ENCODE peak calls at places on chromosomes 1 and 21, in six cellular contexts. One of them, this sample, is unnamed.

GRCh38 chr1:203742446-203742845 is 22.5 kb upstream of the LAX1 start:
- DNase-seq in IMR-90: peak
- DNase-seq in hepatocyte: no peak
- DNase-seq in heart left ventricle: no peak
- DNase-seq in colonic mucosa: no peak
- DNase-seq in left lung: no peak
- DNase-seq in this sample: no peak

GRCh38 chr1:228378453-228379164 is 28.0 kb downstream of the TRIM11 start:
- DNase-seq in left lung: peak
- DNase-seq in heart left ventricle: peak
- DNase-seq in IMR-90: peak
- DNase-seq in colonic mucosa: peak
- DNase-seq in hepatocyte: peak
- DNase-seq in this sample: peak

GRCh38 chr1:232610187-232610901 is 19.6 kb downstream of the SIPA1L2 start:
- DNase-seq in IMR-90: no peak
- DNase-seq in heart left ventricle: no peak
- DNase-seq in colonic mucosa: no peak
- DNase-seq in hepatocyte: no peak
- DNase-seq in left lung: no peak
- DNase-seq in this sample: no peak

GRCh38 chr1:50859657-50860056 is 100.4 kb downstream of the FAF1 start:
- DNase-seq in colonic mucosa: no peak
- DNase-seq in hepatocyte: no peak
- DNase-seq in heart left ventricle: no peak
- DNase-seq in IMR-90: no peak
- DNase-seq in left lung: no peak
- DNase-seq in this sample: no peak

GRCh38 chr1:230629511-230629910 is 12.8 kb upstream of the COG2 start:
- DNase-seq in left lung: no peak
- DNase-seq in heart left ventricle: no peak
- DNase-seq in colonic mucosa: no peak
- DNase-seq in IMR-90: no peak
- DNase-seq in hepatocyte: no peak
- DNase-seq in this sample: no peak

GRCh38 chr1:153288634-153289275 is 24.0 kb downstream of the PGLYRP3 start:
- DNase-seq in heart left ventricle: no peak
- DNase-seq in colonic mucosa: peak
- DNase-seq in hepatocyte: no peak
- DNase-seq in left lung: no peak
- DNase-seq in IMR-90: no peak
- DNase-seq in this sample: no peak

GRCh38 chr21:35528109-35529042 is 479.3 kb upstream of the RUNX1 start:
- DNase-seq in colonic mucosa: peak
- DNase-seq in hepatocyte: no peak
- DNase-seq in IMR-90: peak
- DNase-seq in heart left ventricle: peak
- DNase-seq in left lung: peak
- DNase-seq in this sample: peak

GRCh38 chr21:45260191-45260795 is 27.4 kb downstream of the POFUT2 start:
- DNase-seq in left lung: no peak
- DNase-seq in IMR-90: no peak
- DNase-seq in heart left ventricle: no peak
- DNase-seq in hepatocyte: no peak
- DNase-seq in colonic mucosa: no peak
- DNase-seq in this sample: no peak

GRCh38 chr1:202852163-202852904 is 36.6 kb downstream of the RABIF start:
- DNase-seq in heart left ventricle: peak
- DNase-seq in IMR-90: peak
- DNase-seq in hepatocyte: peak
- DNase-seq in left lung: no peak
- DNase-seq in colonic mucosa: peak
- DNase-seq in this sample: no peak

GRCh38 chr1:161185282-161185682 is 8.0 kb upstream of the B4GALT3 start:
- DNase-seq in colonic mucosa: peak
- DNase-seq in IMR-90: peak
- DNase-seq in heart left ventricle: peak
- DNase-seq in left lung: peak
- DNase-seq in hepatocyte: no peak
- DNase-seq in this sample: peak

GRCh38 chr21:26389971-26390641 is 183.0 kb downstream of the CYYR1 start:
- DNase-seq in colonic mucosa: no peak
- DNase-seq in hepatocyte: no peak
- DNase-seq in heart left ventricle: no peak
- DNase-seq in IMR-90: peak
- DNase-seq in left lung: no peak
- DNase-seq in this sample: no peak

GRCh38 chr1:182107218-182107617 is 45.7 kb upstream of the ZNF648 start:
- DNase-seq in hepatocyte: no peak
- DNase-seq in IMR-90: no peak
- DNase-seq in colonic mucosa: no peak
- DNase-seq in left lung: no peak
- DNase-seq in heart left ventricle: no peak
- DNase-seq in this sample: no peak

GRCh38 chr1:75796376-75797272 is at the start of gene MSH4:
- DNase-seq in left lung: no peak
- DNase-seq in hepatocyte: no peak
- DNase-seq in heart left ventricle: no peak
- DNase-seq in colonic mucosa: no peak
- DNase-seq in IMR-90: no peak
- DNase-seq in this sample: no peak

GRCh38 chr1:42674214-42674613 is 8.0 kb upstream of the YBX1 start:
- DNase-seq in IMR-90: no peak
- DNase-seq in colonic mucosa: no peak
- DNase-seq in heart left ventricle: no peak
- DNase-seq in hepatocyte: no peak
- DNase-seq in left lung: no peak
- DNase-seq in this sample: no peak

GRCh38 chr1:41161851-41162250 is 80.3 kb downstream of the SCMH1 start:
- DNase-seq in heart left ventricle: no peak
- DNase-seq in left lung: no peak
- DNase-seq in IMR-90: no peak
- DNase-seq in colonic mucosa: no peak
- DNase-seq in hepatocyte: no peak
- DNase-seq in this sample: no peak
- TF ChIP-seq CTCF in heart left ventricle: no peak
- TF ChIP-seq CTCF in left lung: no peak
- TF ChIP-seq CTCF in IMR-90: no peak
- TF ChIP-seq CTCF in colonic mucosa: no peak
- TF ChIP-seq CTCF in hepatocyte: no peak
- TF ChIP-seq CTCF in this sample: no peak

DNA sequence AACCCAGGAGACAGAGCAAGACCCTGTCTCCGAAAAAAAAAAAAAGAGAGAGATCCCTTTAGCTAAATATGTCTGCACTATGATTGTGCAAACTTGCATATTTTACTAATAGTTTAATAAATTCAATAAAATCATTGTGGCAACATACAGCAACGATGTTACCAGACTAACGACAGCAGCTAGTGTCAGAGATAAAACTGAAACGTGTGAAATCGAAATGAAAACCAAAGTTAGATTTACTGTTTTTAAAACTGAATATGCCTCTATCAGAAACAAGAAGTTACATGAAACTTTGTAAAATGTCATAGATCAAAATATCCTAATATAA is 54.9 kb downstream of the CD2 start:
- DNase-seq in hepatocyte: no peak
- DNase-seq in IMR-90: no peak
- DNase-seq in colonic mucosa: no peak
- DNase-seq in heart left ventricle: no peak
- DNase-seq in left lung: no peak
- DNase-seq in this sample: no peak
- H3K27ac ChIP-seq in hepatocyte: no peak
- H3K27ac ChIP-seq in IMR-90: no peak
- H3K27ac ChIP-seq in colonic mucosa: peak
- H3K27ac ChIP-seq in heart left ventricle: no peak
- H3K27ac ChIP-seq in left lung: no peak
- H3K27ac ChIP-seq in this sample: peak

GRCh38 chr1:223059526-223059925 is 83.5 kb downstream of the TLR5 start:
- DNase-seq in IMR-90: no peak
- DNase-seq in left lung: no peak
- DNase-seq in heart left ventricle: no peak
- DNase-seq in hepatocyte: no peak
- DNase-seq in colonic mucosa: no peak
- DNase-seq in this sample: no peak
- TF ChIP-seq CTCF in IMR-90: no peak
- TF ChIP-seq CTCF in left lung: no peak
- TF ChIP-seq CTCF in heart left ventricle: no peak
- TF ChIP-seq CTCF in hepatocyte: no peak
- TF ChIP-seq CTCF in colonic mucosa: no peak
- TF ChIP-seq CTCF in this sample: no peak

GRCh38 chr1:27412502-27412901 is 20.1 kb downstream of the GPR3 start:
- DNase-seq in colonic mucosa: no peak
- DNase-seq in hepatocyte: no peak
- DNase-seq in IMR-90: no peak
- DNase-seq in heart left ventricle: no peak
- DNase-seq in left lung: no peak
- DNase-seq in this sample: no peak
- H3K27ac ChIP-seq in colonic mucosa: no peak
- H3K27ac ChIP-seq in hepatocyte: no peak
- H3K27ac ChIP-seq in IMR-90: no peak
- H3K27ac ChIP-seq in heart left ventricle: no peak
- H3K27ac ChIP-seq in left lung: no peak
- H3K27ac ChIP-seq in this sample: no peak

GRCh38 chr1:83596331-83596730 is 402.6 kb downstream of the TTLL7 start:
- DNase-seq in left lung: no peak
- DNase-seq in colonic mucosa: no peak
- DNase-seq in IMR-90: no peak
- DNase-seq in hepatocyte: no peak
- DNase-seq in heart left ventricle: no peak
- DNase-seq in this sample: no peak

GRCh38 chr1:83588140-83588539 is 410.8 kb downstream of the TTLL7 start:
- DNase-seq in heart left ventricle: no peak
- DNase-seq in hepatocyte: no peak
- DNase-seq in left lung: no peak
- DNase-seq in colonic mucosa: no peak
- DNase-seq in IMR-90: no peak
- DNase-seq in this sample: no peak

GRCh38 chr1:83593073-83593472 is 405.9 kb downstream of the TTLL7 start:
- DNase-seq in heart left ventricle: no peak
- DNase-seq in IMR-90: no peak
- DNase-seq in hepatocyte: no peak
- DNase-seq in left lung: no peak
- DNase-seq in colonic mucosa: no peak
- DNase-seq in this sample: no peak
- TF ChIP-seq CTCF in heart left ventricle: no peak
- TF ChIP-seq CTCF in IMR-90: no peak
- TF ChIP-seq CTCF in hepatocyte: no peak
- TF ChIP-seq CTCF in left lung: no peak
- TF ChIP-seq CTCF in colonic mucosa: no peak
- TF ChIP-seq CTCF in this sample: no peak

GRCh38 chr1:10529772-10530171 is 55.0 kb downstream of the PEX14 start:
- DNase-seq in IMR-90: no peak
- DNase-seq in heart left ventricle: no peak
- DNase-seq in left lung: no peak
- DNase-seq in colonic mucosa: no peak
- DNase-seq in hepatocyte: no peak
- DNase-seq in this sample: no peak

GRCh38 chr1:10528066-10529014 is 53.6 kb downstream of the PEX14 start:
- DNase-seq in heart left ventricle: no peak
- DNase-seq in colonic mucosa: no peak
- DNase-seq in hepatocyte: peak
- DNase-seq in left lung: peak
- DNase-seq in IMR-90: peak
- DNase-seq in this sample: no peak

GRCh38 chr1:10530756-10531155 is 56.0 kb downstream of the PEX14 start:
- DNase-seq in hepatocyte: no peak
- DNase-seq in heart left ventricle: no peak
- DNase-seq in colonic mucosa: no peak
- DNase-seq in IMR-90: peak
- DNase-seq in left lung: no peak
- DNase-seq in this sample: no peak

GRCh38 chr1:10530281-10530740 is 55.6 kb downstream of the PEX14 start:
- DNase-seq in IMR-90: peak
- DNase-seq in left lung: peak
- DNase-seq in heart left ventricle: peak
- DNase-seq in hepatocyte: peak
- DNase-seq in colonic mucosa: no peak
- DNase-seq in this sample: peak

DNA sequence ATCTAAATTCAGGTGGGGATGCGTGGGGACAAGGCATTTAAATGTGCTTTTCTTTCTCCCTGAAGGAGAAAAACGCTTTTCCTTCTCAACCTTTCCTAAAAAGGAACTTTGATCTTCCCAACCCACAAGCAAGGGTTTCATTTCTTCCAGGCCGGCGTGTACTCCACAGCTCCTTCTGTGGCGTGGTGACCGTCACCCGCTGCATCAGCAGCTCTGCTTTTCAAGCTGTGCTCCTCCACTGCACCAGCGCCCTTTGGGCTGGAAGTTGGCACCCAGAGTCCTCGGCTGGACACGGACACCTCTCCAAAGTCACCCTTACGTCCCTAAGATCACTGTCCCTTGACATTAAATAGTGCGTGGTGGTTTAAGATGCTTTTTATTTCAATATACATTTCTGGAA is 54.3 kb downstream of the PEX14 start:
- DNase-seq in colonic mucosa: no peak
- DNase-seq in IMR-90: no peak
- DNase-seq in left lung: no peak
- DNase-seq in hepatocyte: no peak
- DNase-seq in heart left ventricle: no peak
- DNase-seq in this sample: no peak
- H3K27ac ChIP-seq in colonic mucosa: peak
- H3K27ac ChIP-seq in IMR-90: peak
- H3K27ac ChIP-seq in left lung: peak
- H3K27ac ChIP-seq in hepatocyte: peak
- H3K27ac ChIP-seq in heart left ventricle: peak
- H3K27ac ChIP-seq in this sample: peak

DNA sequence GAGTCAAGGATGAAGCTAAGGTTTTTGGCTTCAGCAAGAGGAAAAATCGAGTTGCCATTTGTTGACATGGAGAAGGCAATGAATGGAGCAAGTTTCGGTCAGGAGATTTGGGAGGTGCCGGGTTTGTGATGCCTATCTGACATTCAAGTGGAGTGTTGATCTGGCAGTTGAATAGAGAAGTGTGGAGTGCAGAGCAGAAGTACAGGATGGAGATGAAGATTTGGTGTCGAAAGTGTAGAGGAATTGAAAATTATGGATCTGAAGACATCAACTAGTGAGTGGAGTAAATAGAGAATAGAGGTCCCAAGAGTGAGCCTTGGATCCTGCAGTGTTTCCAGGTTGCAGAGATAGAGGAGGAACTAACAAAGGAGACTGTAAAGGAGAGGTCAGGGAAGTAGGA is 25.9 kb downstream of the CITED4 start:
- DNase-seq in left lung: no peak
- DNase-seq in heart left ventricle: no peak
- DNase-seq in hepatocyte: no peak
- DNase-seq in colonic mucosa: no peak
- DNase-seq in IMR-90: no peak
- DNase-seq in this sample: no peak
- TF ChIP-seq CTCF in left lung: no peak
- TF ChIP-seq CTCF in heart left ventricle: no peak
- TF ChIP-seq CTCF in hepatocyte: no peak
- TF ChIP-seq CTCF in colonic mucosa: no peak
- TF ChIP-seq CTCF in IMR-90: no peak
- TF ChIP-seq CTCF in this sample: no peak